ENCODE peak calls at places on chromosomes 13 and 19, in nine cellular contexts. W is pancreas, J is H1, X is thoracic aorta, I is upper lobe of right lung, V is PC-9, S is ovary, D is PC-3, M is IMR-90. C is an unnamed sample. For H3K4me1, the result is how much of the 10 kb centered on the place peaks cover.

GRCh38 chr13:76745246-76746200 is 140.7 kb downstream of the KCTD12 start:
- DNase-seq in D (no peak), J (no peak), S (no peak), M (no peak), V (no peak), I (no peak), W (no peak), X (no peak), C (no peak)

GRCh38 chr19:5106971-5107370 is 138.1 kb downstream of the KDM4B start:
- DNase-seq in D (no peak), V (no peak), J (no peak), X (no peak), W (no peak), I (no peak), S (no peak), M (no peak), C (no peak)

GRCh38 chr13:31951215-31951678 is 80.3 kb upstream of the FRY start:
- DNase-seq in S (no peak), X (no peak), W (no peak), M (peak), V (peak), D (peak), J (no peak), I (peak), C (peak)

GRCh38 chr19:28694812-28695211 is 518.1 kb downstream of the UQCRFS1 start:
- DNase-seq in W (no peak), I (no peak), D (no peak), M (no peak), J (no peak), V (no peak), X (no peak), S (no peak), C (no peak)

GRCh38 chr19:13234518-13234917 is 84.3 kb downstream of the IER2 start:
- DNase-seq in V (no peak), D (peak), I (peak), S (peak), M (no peak), J (peak), W (peak), X (no peak), C (no peak)

GRCh38 chr13:106507560-106508274 is 27.7 kb downstream of the EFNB2 start:
- DNase-seq in J (no peak), S (no peak), I (no peak), V (peak), X (no peak), D (peak), W (no peak), M (peak), C (no peak)

GRCh38 chr13:49366841-49367240 is 77.0 kb downstream of the CAB39L start:
- DNase-seq in D (no peak), S (no peak), I (no peak), W (no peak), V (no peak), X (no peak), J (no peak), M (peak), C (no peak)

GRCh38 chr19:15303105-15303780 is 29.1 kb downstream of the BRD4 start:
- DNase-seq in X (no peak), S (no peak), W (no peak), M (peak), V (no peak), D (peak), I (peak), J (no peak), C (no peak)

GRCh38 chr13:51912091-51912490 is 50.3 kb downstream of the CCDC70 start:
- DNase-seq in I (no peak), D (peak), J (no peak), W (no peak), X (no peak), V (no peak), S (no peak), M (no peak), C (no peak)

GRCh38 chr19:1355258-1355973 is 28.3 kb upstream of the NDUFS7 start:
- DNase-seq in W (no peak), V (no peak), J (no peak), D (peak), S (no peak), M (no peak), X (no peak), I (no peak), C (no peak)

GRCh38 chr19:12723383-12723642 is 419 bp downstream of the TNPO2 start:
- DNase-seq in J (no peak), X (no peak), I (no peak), V (no peak), W (no peak), M (peak), D (no peak), S (no peak), C (no peak)

GRCh38 chr13:90084684-90085290 is 1262.7 kb upstream of the MIR17HG start:
- DNase-seq in I (no peak), V (no peak), W (no peak), J (no peak), D (no peak), S (no peak), X (no peak), M (no peak), C (no peak)

GRCh38 chr19:33947565-33947964 is 150.9 kb downstream of the KCTD15 start:
- DNase-seq in J (no peak), D (no peak), X (no peak), I (no peak), V (no peak), S (no peak), W (no peak), M (no peak), C (no peak)

GRCh38 chr19:40740747-40741146 is 9.5 kb downstream of the ACTMAP start:
- DNase-seq in J (no peak), W (no peak), I (peak), X (peak), D (no peak), S (no peak), M (no peak), V (no peak), C (no peak)

GRCh38 chr13:35448465-35448864 is 28.0 kb downstream of the MAB21L1 start:
- DNase-seq in I (no peak), W (no peak), M (no peak), V (no peak), S (no peak), D (no peak), J (no peak), X (no peak), C (no peak)

GRCh38 chr19:39423258-39424086 is 11.0 kb downstream of the PLEKHG2 start:
- DNase-seq in J (no peak), V (no peak), S (peak), M (no peak), D (no peak), W (no peak), X (no peak), I (no peak), C (no peak)

GRCh38 chr19:16160943-16161560 is 12.3 kb downstream of the CIB3 start:
- DNase-seq in V (peak), W (no peak), S (no peak), D (peak), M (peak), X (no peak), I (no peak), J (no peak), C (no peak)

GRCh38 chr19:47885067-47885463 is 1.1 kb downstream of the SULT2A1 start:
- DNase-seq in J (no peak), M (no peak), W (no peak), I (no peak), D (no peak), S (no peak), V (no peak), X (no peak), C (no peak)

GRCh38 chr19:6914321-6914720 is 26.9 kb downstream of the ADGRE1 start:
- DNase-seq in D (no peak), M (no peak), I (no peak), S (no peak), X (no peak), J (no peak), V (no peak), W (no peak), C (no peak)

GRCh38 chr13:76803831-76804230 is 82.4 kb downstream of the KCTD12 start:
- DNase-seq in M (no peak), X (no peak), S (no peak), W (no peak), I (no peak), V (no peak), J (no peak), D (no peak), C (no peak)

GRCh38 chr13:42334329-42334706 is 62.4 kb downstream of the AKAP11 start:
- DNase-seq in D (no peak), W (no peak), S (no peak), I (no peak), J (peak), X (no peak), M (no peak), V (peak), C (no peak)

GRCh38 chr13:70424428-70424827 is 316.2 kb upstream of the KLHL1 start:
- DNase-seq in I (no peak), M (no peak), V (no peak), X (no peak), S (no peak), D (no peak), W (no peak), J (peak), C (no peak)

GRCh38 chr19:4557186-4557970 is 2.1 kb downstream of the SEMA6B start:
- DNase-seq in M (no peak), X (no peak), J (peak), D (peak), V (peak), W (no peak), S (no peak), I (no peak), C (no peak)

GRCh38 chr19:12952488-12953455 is 4.3 kb downstream of the GADD45GIP1 start:
- DNase-seq in M (peak), V (no peak), D (peak), W (no peak), I (no peak), S (peak), J (no peak), X (peak), C (peak)

DNA sequence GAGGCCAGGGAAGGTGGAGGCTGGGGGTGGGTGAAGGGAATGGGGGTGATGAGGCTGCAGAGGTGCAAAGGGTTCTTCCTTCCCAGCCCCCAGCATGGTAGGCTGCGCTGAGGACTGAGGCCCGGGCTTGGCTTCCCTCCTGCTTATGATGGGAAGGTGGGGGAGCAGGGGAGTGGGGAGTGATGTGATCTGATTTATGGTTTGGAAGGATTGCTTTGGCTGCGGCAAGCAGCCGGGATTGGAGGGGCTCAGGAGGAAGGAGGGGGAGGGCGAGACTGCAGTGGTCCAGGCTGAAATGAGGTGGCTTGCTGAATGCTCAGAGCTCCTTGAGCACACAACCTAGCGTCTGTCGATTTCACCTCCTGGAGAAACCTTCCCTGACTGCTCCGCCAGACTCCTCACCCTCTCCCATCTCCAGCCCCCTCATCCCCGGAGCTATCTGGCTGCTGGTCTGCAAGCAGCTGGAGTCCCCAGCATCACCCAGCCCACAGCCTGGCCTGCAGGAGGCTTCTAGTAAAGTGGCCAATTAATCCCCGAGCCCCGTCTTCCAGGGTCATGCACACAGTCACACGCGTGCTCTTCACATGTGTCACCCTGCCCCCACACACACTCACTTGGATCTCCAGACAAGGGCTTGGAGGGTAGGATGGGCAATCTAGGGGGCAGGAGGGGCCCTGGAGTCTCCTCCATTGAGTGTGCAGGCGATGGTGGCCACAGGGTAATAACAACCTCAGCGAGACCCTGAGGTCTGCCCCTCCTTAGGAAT is 733 bp upstream of the CLEC11A start:
- DNase-seq in S (peak), J (no peak), W (no peak), D (no peak), M (peak), I (no peak), X (no peak), V (no peak), C (no peak)
- H3K4me3 ChIP-seq in S (peak), J (no peak), W (no peak), D (no peak), M (peak), I (peak), X (no peak), V (no peak), C (no peak)

GRCh38 chr13:24097667-24098066 is 62.9 kb upstream of the SPATA13 start:
- DNase-seq in D (no peak), V (no peak), M (no peak), J (no peak), W (no peak), X (no peak), I (no peak), S (no peak), C (no peak)
- H3K4me1 ChIP-seq in D (under half), V (under half), M (under half), J (under half), W (under half), X (under half), I (under half), S (under half), C (under half)

GRCh38 chr13:33744589-33745369 is 73.2 kb upstream of the RFC3 start:
- DNase-seq in J (no peak), M (no peak), V (no peak), D (peak), W (no peak), S (peak), I (peak), X (no peak), C (no peak)

GRCh38 chr13:33742321-33742720 is 75.6 kb upstream of the RFC3 start:
- DNase-seq in J (no peak), S (no peak), X (no peak), V (no peak), I (no peak), M (no peak), W (no peak), D (no peak), C (no peak)

GRCh38 chr13:33745370-33746324 is 72.3 kb upstream of the RFC3 start:
- DNase-seq in I (no peak), J (no peak), V (no peak), D (no peak), M (no peak), S (no peak), X (no peak), W (no peak), C (no peak)

GRCh38 chr13:33746867-33747266 is 71.1 kb upstream of the RFC3 start:
- DNase-seq in M (no peak), W (no peak), D (no peak), I (no peak), X (no peak), S (no peak), V (no peak), J (no peak), C (no peak)

DNA sequence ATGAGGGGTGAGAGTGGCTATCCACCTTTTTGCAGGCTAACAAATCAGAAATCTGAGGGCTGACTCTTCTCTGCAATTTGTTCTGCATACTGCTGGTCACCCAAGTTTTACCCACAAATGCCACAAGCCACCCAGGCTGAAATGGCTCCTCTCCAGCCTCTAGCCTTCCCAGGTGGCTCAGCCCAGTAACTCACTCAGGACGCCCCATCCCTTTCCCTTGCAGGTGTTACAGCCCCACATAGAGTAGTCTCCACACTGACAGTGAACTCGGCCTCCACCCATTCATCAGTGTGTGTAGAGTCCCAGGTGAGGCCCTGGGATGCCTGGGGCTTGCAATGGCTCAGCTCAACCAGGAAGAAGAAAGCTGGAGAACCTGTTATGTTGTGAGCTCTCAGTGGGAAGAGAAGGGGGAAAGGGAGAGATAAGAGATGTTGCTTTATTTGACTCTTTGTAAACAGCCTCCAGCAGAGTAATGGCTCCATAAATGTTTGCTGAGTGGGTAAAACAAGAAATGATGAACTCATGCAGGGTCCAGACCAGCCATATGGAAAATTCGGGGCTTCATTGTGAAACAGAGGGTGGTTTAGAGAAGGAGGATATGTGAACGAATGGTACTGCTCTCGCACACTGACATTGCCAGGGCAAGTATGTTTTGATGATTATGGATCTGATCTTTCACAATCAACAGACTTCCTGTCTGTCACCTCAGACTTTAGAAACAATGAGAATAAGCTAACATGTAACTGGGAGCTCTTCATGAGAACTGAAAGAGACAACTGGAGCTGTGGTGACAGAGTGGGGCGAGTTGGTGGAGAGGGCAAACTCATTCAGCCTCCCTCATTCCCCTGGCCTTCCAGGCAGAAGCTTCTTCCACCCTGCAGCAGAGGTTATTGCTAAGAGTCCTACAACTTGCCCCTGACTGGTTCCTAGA is 74.2 kb upstream of the RFC3 start:
- DNase-seq in S (no peak), D (no peak), W (no peak), J (no peak), M (no peak), X (no peak), I (no peak), V (no peak), C (no peak)
- H3K27ac ChIP-seq in S (no peak), D (no peak), W (no peak), J (no peak), M (no peak), X (no peak), I (peak), V (no peak), C (no peak)

DNA sequence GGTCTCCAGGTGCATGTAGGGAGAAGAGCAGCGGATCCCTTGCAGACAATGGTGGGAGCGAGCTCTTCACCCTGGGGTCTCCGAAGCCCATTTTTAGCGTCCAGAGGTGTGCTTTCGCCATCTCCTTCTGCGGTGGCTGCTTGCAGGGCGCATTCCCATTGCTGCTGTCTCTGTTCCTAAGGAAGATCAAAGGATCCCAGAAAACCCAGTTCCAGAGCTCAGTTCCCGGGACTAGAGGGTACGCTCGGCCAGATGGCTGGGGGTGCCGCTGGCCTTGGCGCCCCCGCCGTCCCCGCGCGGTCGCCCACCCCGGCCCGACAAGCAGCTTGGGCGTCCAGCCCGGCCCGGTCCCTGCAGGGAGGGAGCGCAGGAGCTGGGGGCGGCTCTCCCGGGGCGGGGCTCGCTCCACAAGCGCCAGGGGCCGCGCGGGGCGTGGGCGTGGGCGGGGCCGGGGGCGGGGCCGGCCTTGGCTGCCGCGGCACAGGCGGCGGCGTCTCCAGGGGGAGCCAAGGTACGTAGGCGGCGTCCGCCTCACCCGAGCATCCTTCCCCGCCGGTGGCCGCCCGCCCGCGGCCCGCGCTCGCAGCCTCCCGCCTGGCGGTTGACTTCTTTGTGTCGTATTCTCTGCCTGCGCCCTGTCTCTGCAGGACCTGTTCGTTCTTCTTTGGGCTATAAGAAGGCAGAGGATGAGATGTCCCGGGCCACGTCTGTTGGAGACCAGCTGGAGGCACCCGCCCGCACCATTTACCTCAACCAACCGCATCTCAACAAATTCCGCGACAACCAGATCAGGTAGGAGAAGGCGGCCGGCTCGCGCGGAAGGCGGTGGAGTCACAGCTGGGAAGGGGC is 96.8 kb downstream of the ATP8A2 start:
- DNase-seq in I (no peak), J (peak), W (peak), D (no peak), M (no peak), X (no peak), S (no peak), V (no peak), C (no peak)
- H3K4me3 ChIP-seq in I (no peak), J (peak), W (no peak), D (no peak), M (no peak), X (no peak), S (no peak), V (no peak), C (no peak)

DNA sequence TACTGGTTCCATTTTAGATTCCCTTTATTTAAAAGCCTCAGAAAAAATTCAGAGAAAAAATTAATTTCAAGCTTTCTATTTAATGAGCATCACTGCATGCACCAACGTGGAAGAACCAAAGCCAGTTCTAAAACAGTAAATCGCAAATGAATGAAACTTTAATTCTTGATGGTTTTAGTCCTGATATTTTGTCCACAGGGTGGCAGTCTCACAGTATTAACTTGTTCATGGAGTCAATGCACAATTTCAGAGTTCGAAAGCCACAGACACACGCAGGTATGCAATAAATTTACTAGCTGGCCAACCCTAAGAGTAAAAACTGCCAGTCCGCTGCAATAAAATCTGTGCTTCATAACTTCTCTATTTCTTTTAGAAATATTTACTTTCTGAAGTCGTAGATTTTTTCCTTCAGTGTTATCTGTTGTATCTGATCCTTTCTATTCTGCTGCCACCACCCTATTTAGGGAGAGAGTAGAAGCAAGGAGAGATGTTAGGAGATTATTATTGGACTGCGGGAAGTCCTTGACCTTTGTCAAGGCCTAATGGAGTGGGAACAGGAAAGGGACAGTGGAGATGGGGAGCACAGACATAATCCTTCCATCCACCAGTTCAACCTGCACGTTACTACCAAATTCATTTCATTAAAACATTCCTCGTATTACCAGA is 7.0 kb upstream of the WBP4 start:
- DNase-seq in M (peak), D (peak), W (no peak), J (no peak), S (no peak), V (peak), X (no peak), I (no peak), C (no peak)
- H3K4me1 ChIP-seq in M (under half), D (under half), W (under half), J (under half), S (under half), V (under half), X (half or more), I (half or more), C (under half)